ENCODE peak calls at places on chromosomes 6 and 20, in ten cellular contexts. U is sigmoid colon, T is HepG2, Q is stomach, C is tibial nerve, N is transverse colon, W is suprapubic skin, K is ovary, E is A549, L is K562. J is an unnamed sample.

GRCh38 chr6:118630928-118631327 is 20.5 kb downstream of the CEP85L start:
- DNase-seq in U (no peak), T (no peak), Q (no peak), C (no peak), N (no peak), W (no peak), K (no peak), E (no peak), L (peak; percentile 26), J (no peak)

GRCh38 chr6:89941031-89941775 is 46.9 kb downstream of the GJA10 start:
- DNase-seq in U (no peak), T (peak; percentile 77), Q (peak; percentile 70), C (peak; percentile 29), N (peak; percentile 38), W (no peak), K (peak; percentile 53), E (no peak), L (no peak), J (peak; percentile 48)

GRCh38 chr20:18176318-18176785 is 38.7 kb downstream of the KAT14 start:
- DNase-seq in U (no peak), T (peak; percentile 56), Q (no peak), C (no peak), N (no peak), W (no peak), K (no peak), E (no peak), L (peak; percentile 29), J (no peak)

GRCh38 chr6:169776379-169776778 is 25.0 kb downstream of the ERMARD start:
- DNase-seq in U (no peak), T (no peak), Q (no peak), C (no peak), N (no peak), W (no peak), K (no peak), E (no peak), L (no peak), J (no peak)

GRCh38 chr6:150145427-150145826 is 2.6 kb downstream of the PPP1R14C start:
- DNase-seq in U (no peak), T (no peak), Q (no peak), C (no peak), N (no peak), W (no peak), K (no peak), E (no peak), L (no peak), J (no peak)

GRCh38 chr6:46098678-46099077 is 31.1 kb upstream of the ENPP4 start:
- DNase-seq in U (no peak), T (peak; percentile 68), Q (peak; percentile 82), C (no peak), N (peak; percentile 69), W (peak; percentile 79), K (no peak), E (no peak), L (no peak), J (no peak)

GRCh38 chr6:122007366-122007765 is 392.1 kb upstream of the HSF2 start:
- DNase-seq in U (no peak), T (no peak), Q (no peak), C (no peak), N (no peak), W (no peak), K (no peak), E (no peak), L (no peak), J (no peak)

GRCh38 chr6:24283043-24283985 is 74.5 kb downstream of the DCDC2 start:
- DNase-seq in U (peak; percentile 81), T (peak; percentile 90), Q (peak; percentile 81), C (peak; percentile 31), N (peak; percentile 72), W (no peak), K (peak; percentile 53), E (peak; percentile 83), L (peak; percentile 65), J (peak; percentile 86)

GRCh38 chr6:112367655-112368054 is 20.5 kb downstream of the RFPL4B start:
- DNase-seq in U (no peak), T (no peak), Q (no peak), C (no peak), N (no peak), W (no peak), K (no peak), E (no peak), L (no peak), J (no peak)

GRCh38 chr6:19322691-19323470 is 514.3 kb upstream of the ID4 start:
- DNase-seq in U (no peak), T (no peak), Q (no peak), C (no peak), N (no peak), W (no peak), K (no peak), E (no peak), L (no peak), J (no peak)

GRCh38 chr6:146027586-146028249 is 1.1 kb upstream of the GRM1 start:
- DNase-seq in U (no peak), T (no peak), Q (no peak), C (no peak), N (peak; percentile 6), W (no peak), K (no peak), E (no peak), L (no peak), J (no peak)

GRCh38 chr6:166006593-166007301 is 160.9 kb downstream of the TBXT start:
- DNase-seq in U (no peak), T (no peak), Q (no peak), C (no peak), N (no peak), W (no peak), K (no peak), E (no peak), L (no peak), J (no peak)

GRCh38 chr6:162443101-162443500 is 284.5 kb downstream of the PRKN start:
- DNase-seq in U (no peak), T (no peak), Q (peak; percentile 62), C (no peak), N (no peak), W (no peak), K (no peak), E (no peak), L (no peak), J (no peak)

GRCh38 chr6:19715166-19715558 is 122.0 kb upstream of the ID4 start:
- DNase-seq in U (no peak), T (no peak), Q (no peak), C (no peak), N (no peak), W (no peak), K (no peak), E (no peak), L (no peak), J (no peak)

GRCh38 chr6:131063028-131063763 is at the start of gene EPB41L2:
- DNase-seq in U (peak; percentile 94), T (peak; percentile 91), Q (peak; percentile 86), C (peak; percentile 70), N (peak; percentile 92), W (peak; percentile 90), K (peak; percentile 96), E (peak; percentile 48), L (peak; percentile 86), J (peak; percentile 85)

GRCh38 chr6:5331860-5332442 is 70.6 kb downstream of the FARS2 start:
- DNase-seq in U (no peak), T (no peak), Q (no peak), C (no peak), N (no peak), W (no peak), K (no peak), E (no peak), L (no peak), J (no peak)

GRCh38 chr6:33785766-33786165 is 3.2 kb downstream of the LEMD2 start:
- DNase-seq in U (no peak), T (no peak), Q (no peak), C (no peak), N (no peak), W (no peak), K (no peak), E (no peak), L (no peak), J (no peak)

GRCh38 chr20:38872036-38872435 is 54.2 kb upstream of the FAM83D start:
- DNase-seq in U (no peak), T (no peak), Q (no peak), C (no peak), N (peak; percentile 73), W (no peak), K (no peak), E (no peak), L (no peak), J (no peak)

GRCh38 chr6:13259393-13259792 is 68.9 kb downstream of the TBC1D7 start:
- DNase-seq in U (no peak), T (no peak), Q (no peak), C (no peak), N (no peak), W (no peak), K (no peak), E (no peak), L (no peak), J (no peak)

DNA sequence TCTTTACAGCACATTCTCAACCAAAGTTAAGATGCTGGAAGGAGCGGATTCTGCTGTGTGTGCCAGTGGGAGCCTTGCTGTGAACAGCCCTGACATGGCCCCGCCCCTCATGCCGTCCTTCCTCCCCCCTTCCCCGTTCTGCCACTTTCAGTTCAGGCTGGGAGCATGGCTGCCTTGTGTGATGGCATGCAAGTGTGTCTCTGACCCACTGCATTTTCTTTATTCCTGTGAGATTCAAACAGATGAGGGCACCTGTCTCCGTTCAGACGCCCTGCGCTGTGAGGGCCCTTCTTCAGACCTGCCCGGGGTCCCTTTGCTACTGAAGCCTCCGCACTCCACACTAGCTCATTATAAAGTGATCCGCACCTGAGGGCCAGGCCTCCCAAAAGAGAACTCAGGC is 88.3 kb downstream of the TAF4 start:
- DNase-seq in U (peak; percentile 33), T (no peak), Q (no peak), C (no peak), N (no peak), W (no peak), K (no peak), E (no peak), L (no peak), J (no peak)
- TF ChIP-seq EP300 in U (no peak), T (no peak), Q (no peak), C (no peak), N (no peak), W (no peak), K (no peak), E (no peak), L (no peak), J (no peak)

GRCh38 chr6:125088963-125089362 is 64.6 kb upstream of the TPD52L1 start:
- DNase-seq in U (no peak), T (no peak), Q (no peak), C (no peak), N (no peak), W (no peak), K (no peak), E (no peak), L (no peak), J (no peak)
- TF ChIP-seq EP300 in U (no peak), T (no peak), Q (no peak), C (no peak), N (no peak), W (no peak), K (no peak), E (no peak), L (no peak), J (no peak)

GRCh38 chr20:41245086-41245707 is 72.3 kb downstream of the ZHX3 start:
- DNase-seq in U (peak; percentile 71), T (peak; percentile 15), Q (no peak), C (no peak), N (no peak), W (no peak), K (no peak), E (no peak), L (no peak), J (no peak)
- TF ChIP-seq EP300 in U (no peak), T (no peak), Q (no peak), C (no peak), N (no peak), W (no peak), K (no peak), E (no peak), L (no peak), J (no peak)

GRCh38 chr20:44092551-44093248 is 94.3 kb downstream of the JPH2 start:
- DNase-seq in U (peak; percentile 32), T (peak; percentile 27), Q (no peak), C (no peak), N (no peak), W (no peak), K (no peak), E (no peak), L (peak; percentile 57), J (no peak)
- TF ChIP-seq EP300 in U (no peak), T (no peak), Q (no peak), C (no peak), N (no peak), W (no peak), K (no peak), E (no peak), L (no peak), J (no peak)